ENCODE peak calls at places on chromosome 11, in four cellular contexts. Y is fibroblast of lung, L is H7, S is heart left ventricle. B is an unnamed sample.

GRCh38 chr11:127275771-127276170 is 275.2 kb upstream of the KIRREL3 start:
- DNase-seq in Y (no peak), L (no peak), S (no peak), B (no peak)

GRCh38 chr11:66076561-66076960 is 6.5 kb downstream of the PACS1 start:
- DNase-seq in Y (no peak), L (no peak), S (no peak), B (no peak)

GRCh38 chr11:57599381-57599780 is 1.9 kb downstream of the SERPING1 start:
- DNase-seq in Y (peak; percentile 3), L (no peak), S (no peak), B (no peak)

GRCh38 chr11:71095294-71095850 is 157.0 kb downstream of the SHANK2 start:
- DNase-seq in Y (no peak), L (no peak), S (no peak), B (no peak)

GRCh38 chr11:110984147-110984546 is 261.4 kb upstream of the POU2AF2 start:
- DNase-seq in Y (peak; percentile 51), L (no peak), S (no peak), B (no peak)

GRCh38 chr11:47714554-47715081 is 551 bp downstream of the AGBL2 start:
- DNase-seq in Y (peak; percentile 26), L (no peak), S (peak; percentile 7), B (no peak)

GRCh38 chr11:77593883-77594282 is 4.1 kb downstream of the AQP11 start:
- DNase-seq in Y (no peak), L (no peak), S (no peak), B (no peak)

GRCh38 chr11:112219476-112220232 is 6.6 kb upstream of the PTS start:
- DNase-seq in Y (peak; percentile 86), L (peak; percentile 74), S (peak; percentile 28), B (peak; percentile 53)

GRCh38 chr11:105144887-105145286 is 5.3 kb upstream of the CARD18 start:
- DNase-seq in Y (peak; percentile 90), L (no peak), S (no peak), B (no peak)

GRCh38 chr11:11370263-11371060 is 17.4 kb upstream of the CSNK2A3 start:
- DNase-seq in Y (no peak), L (no peak), S (no peak), B (no peak)

GRCh38 chr11:63845911-63846310 is 7.0 kb downstream of the MARK2 start:
- DNase-seq in Y (no peak), L (no peak), S (no peak), B (no peak)

GRCh38 chr11:111835665-111836064 is 35.7 kb downstream of the ALG9 start:
- DNase-seq in Y (no peak), L (no peak), S (no peak), B (no peak)

GRCh38 chr11:6695377-6695776 is 12.2 kb upstream of the MRPL17 start:
- DNase-seq in Y (peak; percentile 83), L (no peak), S (peak; percentile 59), B (no peak)

GRCh38 chr11:86644291-86644690 is 28.1 kb downstream of the ME3 start:
- DNase-seq in Y (peak; percentile 52), L (no peak), S (no peak), B (no peak)

GRCh38 chr11:88779551-88779950 is 286.2 kb downstream of the GRM5 start:
- DNase-seq in Y (peak; percentile 77), L (no peak), S (no peak), B (no peak)

GRCh38 chr11:119545978-119546915 is 123.3 kb upstream of the THY1 start:
- DNase-seq in Y (no peak), L (peak; percentile 30), S (no peak), B (no peak)

GRCh38 chr11:16011396-16011795 is 344.9 kb downstream of the SOX6 start:
- DNase-seq in Y (no peak), L (no peak), S (no peak), B (no peak)

GRCh38 chr11:3123761-3124733 is 41.1 kb downstream of the OSBPL5 start:
- DNase-seq in Y (peak; percentile 97), L (peak; percentile 22), S (peak; percentile 66), B (peak; percentile 39)

GRCh38 chr11:2099523-2100316 is 39.5 kb downstream of the IGF2 start:
- DNase-seq in Y (no peak), L (peak; percentile 80), S (no peak), B (peak; percentile 71)

GRCh38 chr11:129368889-129369672 is 6.6 kb upstream of the BARX2 start:
- DNase-seq in Y (no peak), L (no peak), S (no peak), B (no peak)

GRCh38 chr11:3859373-3859881 is 4.0 kb downstream of the STIM1 start:
- DNase-seq in Y (no peak), L (peak; percentile 60), S (peak; percentile 80), B (peak; percentile 41)